ENCODE peak calls at places on chromosomes 7 and 10, in four cellular contexts. K, Q, M and Y are unnamed samples.
A peak's percentile ranks its signal among the peaks of the same experiment; 100 is the strongest.

GRCh38 chr10:124465003-124465776 is 3.6 kb downstream of the LHPP start:
- DNase-seq in M (no peak), K (no peak), Q (no peak), Y (no peak)

GRCh38 chr10:33314788-33315561 is 19.5 kb downstream of the NRP1 start:
- DNase-seq in M (peak; percentile 80), K (no peak), Q (no peak), Y (no peak)

GRCh38 chr7:44658979-44659378 is 52.6 kb downstream of the OGDH start:
- DNase-seq in Q (no peak), M (no peak), K (no peak), Y (no peak)

GRCh38 chr7:66380285-66380888 is 175.3 kb downstream of the TPST1 start:
- DNase-seq in Q (no peak), M (peak; percentile 47), K (no peak), Y (no peak)

GRCh38 chr7:144256112-144256511 is 8.5 kb downstream of the OR2A7 start:
- DNase-seq in Q (no peak), K (no peak), M (no peak), Y (no peak)

GRCh38 chr7:1890289-1891235 is 220.5 kb downstream of the ELFN1 start:
- DNase-seq in M (no peak), K (no peak), Q (no peak), Y (no peak)

GRCh38 chr10:12279281-12279680 is 70.1 kb upstream of the CAMK1D start:
- DNase-seq in Q (no peak), K (no peak), M (peak; percentile 60), Y (no peak)

GRCh38 chr7:7157177-7157886 is 25.0 kb upstream of the C1GALT1 start:
- DNase-seq in Q (no peak), M (peak; percentile 58), K (peak; percentile 68), Y (no peak)

GRCh38 chr7:78134256-78134655 is 335.7 kb downstream of the PHTF2 start:
- DNase-seq in M (peak; percentile 88), K (peak; percentile 51), Q (peak; percentile 29), Y (no peak)

GRCh38 chr10:96238889-96239624 is 32.3 kb downstream of the BLNK start:
- DNase-seq in M (no peak), K (no peak), Q (no peak), Y (no peak)

GRCh38 chr10:90592903-90593302 is 264.9 kb downstream of the HTR7 start:
- DNase-seq in Q (peak; percentile 69), K (no peak), M (peak; percentile 51), Y (peak; percentile 57)

GRCh38 chr7:24025094-24025493 is 258.9 kb upstream of the NPY start:
- DNase-seq in Q (no peak), M (peak; percentile 8), K (no peak), Y (no peak)

GRCh38 chr7:43668035-43668434 is 61.3 kb downstream of the COA1 start:
- DNase-seq in K (no peak), M (no peak), Q (no peak), Y (no peak)

GRCh38 chr7:155913311-155913710 is 101.0 kb upstream of the SHH start:
- DNase-seq in Q (no peak), M (peak; percentile 35), K (no peak), Y (no peak)

GRCh38 chr7:153858335-153858734 is 193.9 kb upstream of the DPP6 start:
- DNase-seq in K (no peak), Q (no peak), M (no peak), Y (no peak)

GRCh38 chr7:91657386-91658120 is 222.9 kb downstream of the MTERF1 start:
- DNase-seq in K (peak; percentile 54), M (no peak), Q (no peak), Y (peak; percentile 7)

GRCh38 chr7:80804581-80804980 is 114.3 kb downstream of the SEMA3C start:
- DNase-seq in M (peak; percentile 38), K (no peak), Q (no peak), Y (no peak)

GRCh38 chr7:117588352-117588794 is 108.5 kb downstream of the CFTR start:
- DNase-seq in Q (no peak), M (peak; percentile 89), K (no peak), Y (no peak)

DNA sequence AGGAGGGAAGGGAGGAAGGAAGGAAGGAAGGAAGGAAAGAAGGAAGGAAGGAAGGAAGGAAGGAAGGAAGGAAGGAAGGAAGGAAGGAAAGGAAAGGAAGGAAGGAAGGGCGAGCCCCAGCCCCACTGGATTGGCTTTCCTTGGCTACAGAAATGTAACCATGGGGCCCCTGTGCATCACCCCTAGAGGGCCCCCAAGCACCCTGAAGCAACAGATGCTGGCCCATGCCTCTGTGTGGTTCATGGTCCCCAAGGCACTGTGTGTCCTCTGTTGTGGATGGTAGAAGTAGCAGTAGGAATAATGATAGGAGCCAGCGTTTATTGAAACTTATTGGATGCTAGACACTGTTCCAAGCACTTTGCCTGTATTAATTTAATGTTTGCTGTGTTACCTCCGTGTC is 116.6 kb upstream of the MACROH2A2 start:
- DNase-seq in M (no peak), K (no peak), Q (no peak), Y (no peak)
- TF ChIP-seq CTCF in M (peak; percentile 32), K (peak; percentile 40), Q (no peak), Y (no peak)

GRCh38 chr10:110354322-110354766 is 49.6 kb upstream of the SMNDC1 start:
- DNase-seq in M (peak; percentile 90), Q (peak; percentile 83), K (no peak), Y (peak; percentile 79)
- TF ChIP-seq CTCF in M (peak; percentile 92), Q (peak; percentile 78), K (peak; percentile 74), Y (peak; percentile 83)

DNA sequence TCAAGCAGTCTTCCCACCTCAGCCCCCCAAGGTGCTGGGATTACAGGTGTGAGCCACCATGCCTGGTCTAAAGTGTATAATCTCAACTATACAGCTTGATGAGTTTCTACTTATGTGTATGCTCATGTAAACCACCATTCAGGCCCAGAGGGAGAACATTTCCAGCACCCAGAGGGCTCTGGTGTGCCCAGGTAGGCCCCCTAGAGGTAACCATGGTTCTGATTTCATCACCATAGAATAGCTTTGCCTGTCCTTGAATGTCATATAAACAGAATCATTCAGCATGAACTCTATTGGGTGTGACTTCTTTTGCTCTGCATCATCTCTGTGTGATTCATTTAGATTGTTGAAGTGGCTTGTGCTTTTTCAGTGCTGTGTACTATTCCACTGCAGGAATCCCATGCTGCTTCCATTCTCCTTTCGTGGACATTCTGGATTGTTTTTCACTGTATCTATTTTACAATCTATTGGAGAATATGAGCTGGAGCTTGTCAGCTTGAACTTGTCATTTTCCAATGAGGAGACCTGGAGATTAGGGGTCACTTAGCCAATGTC is 35.2 kb downstream of the COL26A1 start:
- DNase-seq in M (no peak), Q (no peak), K (no peak), Y (no peak)
- TF ChIP-seq CTCF in M (no peak), Q (no peak), K (no peak), Y (no peak)

DNA sequence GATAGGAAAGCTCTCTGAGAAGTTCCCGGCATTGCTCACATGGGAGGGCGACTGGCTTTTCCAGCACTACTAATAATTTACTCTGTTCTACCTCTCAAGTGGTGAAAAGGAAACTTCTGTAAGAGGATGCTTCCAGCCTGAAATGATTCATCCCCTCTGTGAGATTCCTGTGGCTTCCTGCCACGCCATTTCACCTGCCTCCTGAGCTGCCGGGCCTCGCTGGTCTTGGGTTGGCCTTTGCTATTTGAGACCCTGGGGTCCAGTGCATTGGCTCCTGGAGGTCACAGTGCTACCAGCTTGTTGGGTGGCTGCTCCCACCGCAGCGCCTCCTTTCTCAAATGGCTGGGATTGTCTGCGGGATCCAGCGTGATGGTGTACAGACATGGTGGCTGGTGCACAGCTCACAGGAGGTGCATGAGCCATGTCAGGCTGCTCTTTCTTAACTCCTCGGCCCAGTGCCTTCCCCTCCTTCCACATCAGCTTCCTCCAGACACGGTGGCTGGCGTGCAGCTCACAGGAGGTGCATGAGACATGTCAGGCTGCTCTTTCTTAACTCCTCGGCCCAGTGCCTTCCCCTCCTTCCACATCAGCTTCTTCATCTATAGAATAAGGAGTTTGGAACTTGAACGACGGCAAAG is 42.9 kb upstream of the PCBD1 start:
- DNase-seq in K (no peak), Q (no peak), M (peak; percentile 37), Y (no peak)
- TF ChIP-seq CTCF in K (no peak), Q (no peak), M (no peak), Y (no peak)

GRCh38 chr7:150756858-150757257 is 19.6 kb downstream of the GIMAP5 start:
- DNase-seq in Q (no peak), K (no peak), M (no peak), Y (no peak)
- TF ChIP-seq CTCF in Q (peak; percentile 48), K (no peak), M (peak; percentile 14), Y (peak; percentile 25)

DNA sequence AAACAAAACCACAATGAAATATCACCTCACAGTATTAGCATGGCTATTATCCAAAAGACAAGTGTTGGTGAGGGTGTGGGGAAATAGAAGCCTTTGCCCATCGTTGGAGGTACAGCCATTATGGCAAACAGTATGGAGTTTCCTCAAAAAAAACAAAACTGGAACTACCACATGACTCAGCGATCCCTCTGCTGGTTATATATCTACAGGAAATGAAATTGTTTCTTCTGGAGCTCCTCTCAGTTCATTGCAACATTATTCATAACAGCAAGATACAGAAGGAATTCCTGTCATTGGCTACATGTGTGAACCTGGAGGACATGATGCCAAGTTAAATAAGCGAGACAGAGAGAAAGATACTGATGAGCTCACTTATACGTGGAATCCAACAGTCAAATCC is 2.4 kb upstream of the UBE3C start:
- DNase-seq in K (peak; percentile 21), Q (no peak), M (peak; percentile 94), Y (no peak)
- TF ChIP-seq CTCF in K (peak; percentile 45), Q (no peak), M (peak; percentile 40), Y (peak; percentile 10)

GRCh38 chr10:8628351-8628750 is 573.9 kb downstream of the GATA3 start:
- DNase-seq in Q (no peak), M (no peak), K (no peak), Y (no peak)
- TF ChIP-seq CTCF in Q (no peak), M (no peak), K (no peak), Y (no peak)

GRCh38 chr7:81960026-81960425 is 190.2 kb upstream of the HGF start:
- DNase-seq in Q (no peak), K (no peak), M (no peak), Y (no peak)

GRCh38 chr7:81957517-81957916 is 187.7 kb upstream of the HGF start:
- DNase-seq in Q (no peak), K (no peak), M (no peak), Y (no peak)

DNA sequence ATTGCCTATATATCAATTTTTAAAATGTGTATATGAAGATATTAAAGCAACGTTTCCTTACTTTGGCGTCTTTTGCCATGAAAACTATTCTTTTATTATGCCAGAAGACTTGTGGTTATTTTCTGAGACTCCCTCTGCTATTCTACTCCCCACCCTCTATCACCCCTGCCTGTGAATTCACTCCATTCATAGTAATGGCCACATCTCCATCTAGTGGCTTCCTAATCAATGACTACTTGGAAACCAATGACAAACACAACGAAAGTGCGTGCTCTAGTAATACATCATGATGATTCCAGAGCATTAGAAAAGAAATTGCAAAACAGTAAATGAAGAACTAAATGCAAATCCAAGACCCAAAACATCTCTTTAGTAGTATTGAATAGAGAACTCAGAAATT is 186.7 kb upstream of the HGF start:
- DNase-seq in K (no peak), Q (peak; percentile 22), M (peak; percentile 73), Y (no peak)
- TF ChIP-seq CTCF in K (peak; percentile 49), Q (peak; percentile 32), M (peak; percentile 71), Y (peak; percentile 56)